ENCODE peak calls at places on chromosomes 13 and 19, in seven cellular contexts. Y, M, O, C, V, E and I are unnamed samples.

GRCh38 chr19:16098821-16099220 is 12.9 kb upstream of the RAB8A start:
- DNase-seq in Y (no peak), V (no peak), E (no peak), M (no peak), O (no peak), C (no peak), I (no peak)

GRCh38 chr13:94535775-94536174 is 56.3 kb upstream of the DCT start:
- DNase-seq in M (no peak), E (no peak), O (no peak), Y (no peak), C (no peak), V (no peak), I (no peak)

GRCh38 chr13:42312817-42313431 is 41.0 kb downstream of the AKAP11 start:
- DNase-seq in E (no peak), M (no peak), O (no peak), C (no peak), Y (no peak), V (no peak), I (no peak)

GRCh38 chr19:1650627-1651009 is 1.8 kb downstream of the TCF3 start:
- DNase-seq in C (no peak), O (no peak), M (no peak), V (no peak), E (no peak), Y (no peak), I (no peak)

GRCh38 chr19:32448026-32448425 is 42.5 kb downstream of the DPY19L3 start:
- DNase-seq in Y (no peak), C (no peak), E (no peak), M (no peak), V (no peak), O (no peak), I (no peak)

GRCh38 chr13:98548230-98548629 is 28.7 kb downstream of the STK24 start:
- DNase-seq in M (no peak), V (no peak), C (no peak), O (no peak), Y (no peak), E (no peak), I (no peak)

GRCh38 chr13:67278230-67278629 is 48.1 kb upstream of the PCDH9 start:
- DNase-seq in M (no peak), C (no peak), Y (no peak), E (no peak), O (no peak), V (no peak), I (no peak)

GRCh38 chr13:105445793-105446192 is 1089.7 kb downstream of the EFNB2 start:
- DNase-seq in V (no peak), Y (no peak), C (no peak), O (no peak), E (no peak), M (no peak), I (no peak)

GRCh38 chr19:31342926-31343325 is 6.3 kb downstream of the TSHZ3 start:
- DNase-seq in V (no peak), E (no peak), C (no peak), Y (no peak), O (no peak), M (no peak), I (no peak)

GRCh38 chr13:40375522-40376171 is 290.8 kb downstream of the FOXO1 start:
- DNase-seq in E (no peak), Y (peak), V (no peak), O (peak), M (no peak), C (no peak), I (no peak)

GRCh38 chr13:71591380-71591779 is 275.6 kb downstream of the DACH1 start:
- DNase-seq in O (no peak), V (no peak), Y (no peak), E (no peak), C (no peak), M (no peak), I (no peak)

GRCh38 chr13:54175470-54175869 is 1146.9 kb downstream of the OLFM4 start:
- DNase-seq in O (no peak), E (no peak), Y (no peak), M (no peak), C (no peak), V (no peak), I (no peak)

GRCh38 chr19:29965529-29965928 is 23.5 kb downstream of the URI1 start:
- DNase-seq in C (no peak), V (no peak), M (no peak), Y (no peak), O (no peak), E (no peak), I (no peak)

DNA sequence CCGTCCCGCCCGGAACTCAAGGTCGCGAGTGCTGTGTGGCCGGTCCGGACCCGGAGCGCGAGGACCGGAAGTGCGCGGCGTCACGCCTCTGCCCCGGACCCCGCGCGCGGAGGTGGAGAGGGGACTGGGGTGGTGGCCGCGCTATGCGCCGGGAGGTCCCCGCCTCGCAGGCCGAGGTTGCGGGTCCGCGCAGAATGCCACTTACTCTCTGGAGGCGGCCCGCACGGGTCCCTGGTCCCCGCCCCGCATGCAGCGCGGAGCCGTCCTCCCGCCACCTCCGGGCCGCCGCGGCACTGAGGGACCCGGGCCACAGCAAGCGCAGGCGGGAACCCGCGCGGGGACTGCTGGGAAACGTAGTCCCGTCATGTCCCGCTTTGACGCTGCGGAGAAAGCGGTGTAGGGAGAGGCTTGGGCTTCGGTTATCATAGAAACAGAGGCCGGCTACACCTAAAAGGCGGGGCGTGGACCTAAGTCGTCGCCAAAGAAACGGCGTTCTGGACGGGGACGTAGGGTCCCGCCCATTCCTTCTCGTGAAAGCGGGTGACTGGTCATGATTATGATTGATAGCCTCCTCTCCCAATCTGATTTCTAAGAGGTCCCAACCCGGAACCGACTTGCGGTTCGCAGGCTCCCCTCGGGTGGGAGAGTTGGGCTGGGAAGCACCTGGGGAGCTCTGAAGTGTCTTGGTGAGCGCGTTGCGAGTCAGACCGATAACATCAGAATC is at the start of gene ZNF837:
- DNase-seq in O (peak), E (peak), C (peak), V (peak), Y (peak), M (peak), I (peak)
- TF ChIP-seq POLR2A in O (peak), E (peak), C (peak), V (peak), Y (peak), M (peak), I (peak)

GRCh38 chr13:84847107-84847506 is 952.1 kb downstream of the SLITRK6 start:
- DNase-seq in M (no peak), E (no peak), C (no peak), Y (no peak), O (no peak), V (no peak), I (no peak)

GRCh38 chr13:84843368-84843767 is 955.9 kb downstream of the SLITRK6 start:
- DNase-seq in O (no peak), V (no peak), M (no peak), E (no peak), C (no peak), Y (no peak), I (no peak)

GRCh38 chr13:84845875-84846619 is 953.2 kb downstream of the SLITRK6 start:
- DNase-seq in M (no peak), O (no peak), V (no peak), C (no peak), Y (no peak), E (no peak), I (no peak)

GRCh38 chr13:84844473-84844872 is 954.7 kb downstream of the SLITRK6 start:
- DNase-seq in M (no peak), Y (no peak), O (no peak), V (no peak), E (no peak), C (peak), I (no peak)
- TF ChIP-seq CTCF in M (no peak), Y (no peak), O (no peak), V (no peak), E (no peak), C (peak), I (peak)

DNA sequence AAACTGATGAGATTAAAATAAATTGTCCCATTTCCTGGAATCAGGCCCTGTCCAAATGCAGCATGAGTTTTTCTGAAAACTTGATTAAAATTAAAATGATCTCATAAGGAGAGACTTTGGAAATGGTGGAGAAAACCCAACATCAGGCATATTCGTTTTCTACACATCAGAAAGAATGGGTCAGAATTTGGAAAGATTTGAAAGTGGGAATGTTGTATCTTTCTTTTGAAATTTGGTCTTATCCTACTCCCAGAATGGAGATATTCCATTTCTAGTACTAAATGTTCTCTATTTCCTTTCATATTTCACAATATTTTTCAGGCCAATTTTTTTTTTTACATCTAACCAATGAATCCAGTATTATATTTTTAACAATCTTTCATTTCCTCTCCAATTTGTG is 223.9 kb upstream of the RXFP2 start:
- DNase-seq in V (no peak), Y (no peak), C (no peak), M (no peak), O (no peak), E (no peak), I (no peak)
- H3K4me3 ChIP-seq in V (no peak), Y (no peak), C (no peak), M (no peak), O (no peak), E (no peak), I (no peak)

GRCh38 chr19:18000480-18000980 is 7.4 kb upstream of the ARRDC2 start:
- DNase-seq in E (no peak), M (no peak), O (no peak), Y (no peak), C (no peak), V (no peak), I (no peak)

GRCh38 chr19:18002347-18002850 is 5.6 kb upstream of the ARRDC2 start:
- DNase-seq in E (no peak), O (no peak), M (no peak), C (no peak), Y (no peak), V (no peak), I (peak)

GRCh38 chr19:17999685-18000479 is 8.1 kb upstream of the ARRDC2 start:
- DNase-seq in O (no peak), M (no peak), V (no peak), Y (no peak), C (no peak), E (no peak), I (no peak)

GRCh38 chr19:18001837-18002345 is 6.1 kb upstream of the ARRDC2 start:
- DNase-seq in C (no peak), E (no peak), Y (no peak), O (no peak), M (no peak), V (no peak), I (no peak)

GRCh38 chr19:18000981-18001836 is 6.8 kb upstream of the ARRDC2 start:
- DNase-seq in C (peak), V (peak), M (peak), O (peak), Y (peak), E (peak), I (peak)
- TF ChIP-seq POLR2A in C (peak), V (peak), M (peak), O (no peak), Y (peak), E (peak), I (peak)

GRCh38 chr13:45737571-45738002 is 35.5 kb downstream of the CBY2 start:
- DNase-seq in C (peak), M (no peak), O (no peak), V (no peak), Y (no peak), E (no peak), I (no peak)
- TF ChIP-seq CTCF in C (no peak), M (no peak), O (no peak), V (no peak), Y (no peak), E (no peak), I (no peak)

GRCh38 chr13:22162889-22163288 is 492.0 kb downstream of the FGF9 start:
- DNase-seq in M (no peak), C (no peak), V (no peak), Y (no peak), E (no peak), O (no peak), I (no peak)

DNA sequence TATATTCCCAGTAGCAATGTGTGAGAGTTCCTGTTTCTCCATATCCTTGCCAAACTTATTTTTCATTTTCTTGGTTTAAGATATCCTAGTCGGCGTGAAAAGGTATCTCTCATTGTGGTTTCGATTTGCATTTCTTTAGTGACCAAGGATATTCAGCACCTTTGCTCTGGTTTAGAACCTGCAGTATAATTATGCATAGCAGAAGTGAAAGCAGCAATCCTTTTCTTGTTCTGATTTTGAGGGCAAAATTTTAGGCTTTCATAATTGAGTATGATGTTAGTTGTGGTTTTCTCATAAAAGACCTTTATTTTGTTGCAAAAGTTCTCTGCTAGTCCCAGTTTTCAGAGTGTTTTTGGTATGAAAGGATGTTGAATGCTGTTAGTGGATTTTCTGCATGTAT is 491.0 kb downstream of the FGF9 start:
- DNase-seq in C (no peak), O (no peak), E (no peak), V (no peak), Y (no peak), M (no peak), I (no peak)
- H3K4me3 ChIP-seq in C (no peak), O (no peak), E (no peak), V (no peak), Y (no peak), M (no peak), I (no peak)

DNA sequence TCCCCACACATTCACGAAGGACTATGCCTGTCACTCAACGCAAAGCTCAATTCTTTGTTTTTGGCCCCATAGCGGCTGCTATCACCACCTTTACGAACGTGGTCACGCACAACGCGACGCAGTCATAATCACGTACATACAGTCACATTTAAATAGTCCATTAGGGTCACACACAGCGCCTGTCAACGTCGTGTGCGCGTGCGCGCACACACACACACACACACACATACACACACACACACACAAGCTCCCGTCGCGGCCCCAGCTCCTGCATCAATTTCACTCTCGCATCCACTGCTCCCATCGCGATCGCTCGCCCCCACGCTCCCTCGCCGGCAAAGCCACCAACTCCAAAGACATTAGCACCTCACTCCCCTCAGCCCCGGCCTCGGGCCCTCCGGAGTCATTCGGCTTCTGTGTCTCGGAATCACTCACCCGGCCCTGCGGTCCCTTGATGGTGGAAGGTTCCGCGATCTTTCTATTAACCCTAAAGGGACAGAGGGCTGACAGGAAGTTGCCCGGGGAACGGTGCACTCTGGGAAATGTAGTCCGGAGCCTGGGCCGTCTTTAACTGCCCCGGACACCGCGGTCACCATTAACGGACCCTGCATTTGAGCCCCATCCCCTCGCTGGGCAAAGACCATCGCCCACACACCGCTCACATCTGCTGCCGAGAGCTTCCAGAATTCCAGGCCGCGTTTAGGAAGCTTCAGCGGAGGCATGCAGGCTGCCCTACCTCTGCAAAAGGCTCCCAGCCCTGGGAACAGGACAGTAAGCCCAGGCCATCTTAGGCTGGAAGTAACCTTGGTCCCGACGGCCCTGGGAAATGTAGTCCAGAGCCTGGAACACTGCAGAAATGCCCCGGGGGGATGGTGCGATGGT is at the start of gene ZNF790:
- DNase-seq in Y (peak), M (peak), V (peak), O (peak), E (peak), C (peak), I (peak)
- TF ChIP-seq POLR2A in Y (peak), M (peak), V (no peak), O (no peak), E (no peak), C (peak), I (peak)